ENCODE peak calls at places on chromosomes 7 and 10, in four cellular contexts. K is adipocyte, B is AG04450, C is kidney. I is an unnamed sample.

GRCh38 chr7:142379445-142379844 is 121.6 kb upstream of the PRSS58 start:
- DNase-seq in K (no peak), B (no peak), C (no peak), I (no peak)

GRCh38 chr7:2729043-2729892 is 41.3 kb downstream of the AMZ1 start:
- DNase-seq in B (no peak), C (peak), K (no peak), I (no peak)

GRCh38 chr7:77327932-77328628 is 88.1 kb downstream of the GSAP start:
- DNase-seq in C (no peak), B (no peak), K (peak), I (no peak)

GRCh38 chr7:64131696-64132095 is 75.3 kb upstream of the ZNF735 start:
- DNase-seq in K (no peak), C (no peak), B (no peak), I (no peak)

GRCh38 chr10:70592186-70592735 is 10.3 kb downstream of the PRF1 start:
- DNase-seq in C (no peak), B (no peak), K (no peak), I (no peak)

GRCh38 chr10:124593431-124593985 is 131.9 kb downstream of the LHPP start:
- DNase-seq in C (peak), K (no peak), B (no peak), I (no peak)

GRCh38 chr10:84185526-84186175 is 8.7 kb upstream of the CDHR1 start:
- DNase-seq in C (no peak), B (no peak), K (no peak), I (no peak)

GRCh38 chr7:25029075-25029474 is 49.1 kb upstream of the OSBPL3 start:
- DNase-seq in K (no peak), B (no peak), C (no peak), I (no peak)

GRCh38 chr7:122092964-122093797 is 50.9 kb downstream of the AASS start:
- DNase-seq in B (peak), K (peak), C (peak), I (no peak)

GRCh38 chr7:97064972-97065587 is 40.4 kb upstream of the DLX5 start:
- DNase-seq in K (peak), C (no peak), B (peak), I (no peak)

GRCh38 chr10:47452495-47453434 is 31.1 kb downstream of the ANXA8 start:
- DNase-seq in K (no peak), C (peak), B (no peak), I (no peak)

GRCh38 chr7:112205348-112206237 is 606 bp downstream of the DOCK4 start:
- DNase-seq in B (peak), C (peak), K (peak), I (no peak)

GRCh38 chr7:112206238-112207105 is at the start of the genes DOCK4 and ZNF277:
- DNase-seq in K (peak), B (peak), C (peak), I (peak)

GRCh38 chr7:112204776-112205347 is 1.3 kb downstream of the DOCK4 start:
- DNase-seq in C (no peak), B (no peak), K (peak), I (no peak)

GRCh38 chr7:112207106-112207592 is 654 bp downstream of the ZNF277 start:
- DNase-seq in K (peak), B (no peak), C (no peak), I (no peak)

DNA sequence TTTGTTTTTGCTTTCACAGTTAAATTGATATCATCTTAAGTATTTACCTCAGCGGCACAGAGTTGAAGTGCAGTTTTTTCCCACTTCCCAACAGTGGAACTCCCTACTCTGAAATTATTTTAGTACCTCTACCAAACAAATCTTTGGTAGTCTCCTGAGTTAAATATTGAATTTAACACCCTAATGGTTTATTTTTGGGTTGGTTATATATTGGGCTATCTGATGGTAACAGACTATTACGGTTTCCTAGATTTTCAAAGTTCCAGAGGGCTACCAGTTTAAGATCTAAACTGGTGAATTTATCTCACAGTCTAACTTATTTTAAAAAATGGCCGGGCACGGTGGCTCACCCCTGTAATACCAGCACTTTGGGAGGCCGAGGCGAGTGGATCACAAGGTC is 1.3 kb downstream of the ZNF277 start:
- DNase-seq in B (no peak), C (no peak), K (no peak), I (no peak)
- H3K4me3 ChIP-seq in B (peak), C (peak), K (peak), I (peak)

GRCh38 chr10:17140386-17140761 is 10.8 kb upstream of the CUBN start:
- DNase-seq in B (no peak), C (no peak), K (no peak), I (no peak)

GRCh38 chr10:17138450-17139062 is 8.9 kb upstream of the CUBN start:
- DNase-seq in C (no peak), B (no peak), K (no peak), I (no peak)

GRCh38 chr10:17129711-17130110 is at the start of gene CUBN:
- DNase-seq in B (no peak), C (no peak), K (no peak), I (no peak)

DNA sequence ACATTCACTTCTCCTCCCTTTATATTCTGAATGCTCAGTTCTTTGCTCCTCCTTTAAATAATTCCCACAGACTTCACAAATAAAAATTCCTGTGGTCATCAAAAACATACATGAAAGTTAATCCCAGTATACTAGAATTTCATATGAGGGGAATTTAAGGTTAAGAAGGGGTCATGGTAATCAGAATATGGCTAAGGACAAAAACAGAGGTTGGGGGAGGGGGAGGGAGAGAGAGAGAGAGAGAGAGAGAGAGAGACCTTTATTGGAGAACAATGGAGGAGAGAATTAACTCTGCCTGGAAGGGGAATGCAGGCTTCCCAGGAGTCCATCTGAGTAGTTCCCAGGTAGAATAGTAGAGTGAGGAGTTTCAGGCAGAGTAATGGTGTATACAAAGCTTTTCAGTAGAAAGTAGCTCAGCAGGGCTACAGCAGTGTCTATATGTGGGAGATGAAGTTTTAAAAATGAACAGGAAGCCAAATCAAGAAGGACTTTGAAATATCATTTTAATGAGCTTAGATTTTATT is 5.2 kb upstream of the CUBN start:
- DNase-seq in C (no peak), B (no peak), K (no peak), I (no peak)
- H3K4me3 ChIP-seq in C (no peak), B (no peak), K (no peak), I (no peak)

DNA sequence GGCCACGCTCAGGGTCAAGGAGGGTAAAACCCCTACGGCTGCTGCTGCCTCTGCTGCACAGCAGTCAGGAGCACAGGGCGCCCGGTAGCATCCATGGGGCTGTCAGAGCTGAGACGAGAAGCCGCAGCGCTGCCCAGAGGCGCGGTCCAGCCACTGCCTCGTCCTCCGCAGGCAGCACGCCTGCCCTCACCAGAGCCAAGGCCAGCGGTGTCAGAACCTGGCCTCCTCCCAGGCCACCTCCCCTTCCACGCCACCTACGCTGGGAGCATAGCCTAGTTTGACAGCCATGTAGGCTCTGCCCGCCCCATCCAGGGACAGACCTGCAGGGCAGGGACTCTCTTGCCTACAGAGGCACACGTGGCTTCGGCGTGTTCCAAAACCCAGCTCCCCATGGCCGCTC is 16.2 kb downstream of the INTS1 start:
- DNase-seq in K (no peak), C (no peak), B (no peak), I (no peak)
- H3K4me3 ChIP-seq in K (no peak), C (no peak), B (no peak), I (no peak)

GRCh38 chr7:89170628-89171027 is 375.1 kb upstream of the TEX47 start:
- DNase-seq in K (no peak), C (no peak), B (no peak), I (no peak)
- H3K4me3 ChIP-seq in K (no peak), C (no peak), B (no peak), I (no peak)

DNA sequence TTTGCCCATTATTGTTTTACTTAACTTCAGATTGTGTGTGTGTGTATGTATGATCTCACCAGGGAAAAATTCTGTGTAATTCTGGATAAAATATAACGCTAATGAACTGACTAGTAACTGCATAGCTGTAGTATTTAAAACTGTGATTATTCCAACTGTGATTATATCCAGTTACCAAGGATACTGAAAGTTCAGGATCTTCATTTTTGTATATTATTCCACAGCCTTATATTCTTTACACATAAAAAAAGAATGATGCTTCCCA is 2.9 kb downstream of the TWIST1 start:
- DNase-seq in K (peak), B (no peak), C (no peak), I (no peak)
- H3K4me3 ChIP-seq in K (peak), B (peak), C (no peak), I (peak)

GRCh38 chr10:101721806-101722205 is 26.8 kb upstream of the FBXW4 start:
- DNase-seq in C (no peak), B (no peak), K (no peak), I (no peak)
- H3K4me3 ChIP-seq in C (no peak), B (no peak), K (no peak), I (no peak)

GRCh38 chr10:104300002-104300735 is 31.2 kb downstream of the GSTO2 start:
- DNase-seq in K (peak), C (no peak), B (peak), I (no peak)
- H3K4me3 ChIP-seq in K (peak), C (no peak), B (peak), I (no peak)

GRCh38 chr7:100720320-100720644 is at the start of gene EPO:
- DNase-seq in C (no peak), B (no peak), K (no peak), I (no peak)
- H3K4me3 ChIP-seq in C (no peak), B (peak), K (no peak), I (peak)

GRCh38 chr10:119315128-119316001 is 108.0 kb downstream of the GRK5 start:
- DNase-seq in B (peak), C (peak), K (peak), I (no peak)
- H3K4me3 ChIP-seq in B (no peak), C (no peak), K (peak), I (no peak)

I was measured in RWPE2.